ENCODE peak calls at places on chromosomes 3 and 15, in five cellular contexts. T is PC-3, U is sigmoid colon, G is cardiac fibroblast, B is mesothelial cell of epicardium. I is an unnamed sample.

GRCh38 chr3:1632128-1632527 is 466.5 kb upstream of the CNTN4 start:
- DNase-seq in T (no peak), U (no peak), G (no peak), B (no peak), I (no peak)

GRCh38 chr3:36792342-36792741 is 28.0 kb upstream of the DCLK3 start:
- DNase-seq in T (peak; percentile 67), U (no peak), G (peak; percentile 51), B (no peak), I (peak; percentile 14)

GRCh38 chr3:105166893-105167292 is 199.8 kb upstream of the ALCAM start:
- DNase-seq in T (no peak), U (no peak), G (peak; percentile 30), B (no peak), I (no peak)

GRCh38 chr3:66035763-66036477 is 2.8 kb downstream of the MAGI1 start:
- DNase-seq in T (no peak), U (no peak), G (no peak), B (no peak), I (no peak)

GRCh38 chr3:24201301-24201700 is 256.2 kb downstream of the NR1D2 start:
- DNase-seq in T (peak; percentile 33), U (no peak), G (peak; percentile 8), B (no peak), I (no peak)

GRCh38 chr3:187261541-187261969 is 30.0 kb downstream of the MASP1 start:
- DNase-seq in T (peak; percentile 74), U (no peak), G (peak; percentile 84), B (no peak), I (no peak)

GRCh38 chr15:31977812-31978662 is 52.3 kb upstream of the CHRNA7 start:
- DNase-seq in T (peak; percentile 52), U (no peak), G (peak; percentile 39), B (peak; percentile 66), I (peak; percentile 69)

GRCh38 chr3:111326144-111326995 is 215.6 kb upstream of the CD96 start:
- DNase-seq in T (peak; percentile 39), U (no peak), G (peak; percentile 53), B (no peak), I (no peak)

GRCh38 chr3:189361103-189361835 is 189.5 kb downstream of the TPRG1 start:
- DNase-seq in T (peak; percentile 39), U (no peak), G (no peak), B (no peak), I (no peak)

GRCh38 chr15:45174577-45174976 is 13.2 kb downstream of the SHF start:
- DNase-seq in T (no peak), U (no peak), G (no peak), B (no peak), I (no peak)

GRCh38 chr3:57026918-57027317 is 33.5 kb upstream of the SPATA12 start:
- DNase-seq in T (no peak), U (no peak), G (peak; percentile 29), B (no peak), I (no peak)

GRCh38 chr3:113279686-113280085 is 68.3 kb downstream of the BOC start:
- DNase-seq in T (no peak), U (no peak), G (no peak), B (no peak), I (no peak)
- TF ChIP-seq CTCF in T (no peak), U (no peak), G (no peak), B (no peak), I (no peak)

GRCh38 chr15:67083135-67083766 is 17.8 kb downstream of the SMAD3 start:
- DNase-seq in T (no peak), U (no peak), G (no peak), B (no peak), I (no peak)

GRCh38 chr15:67079361-67079760 is 14.0 kb downstream of the SMAD3 start:
- DNase-seq in T (no peak), U (no peak), G (no peak), B (no peak), I (no peak)

GRCh38 chr15:67082007-67082536 is 16.7 kb downstream of the SMAD3 start:
- DNase-seq in T (peak; percentile 48), U (no peak), G (no peak), B (no peak), I (no peak)

GRCh38 chr15:67080118-67080899 is 14.9 kb downstream of the SMAD3 start:
- DNase-seq in T (no peak), U (no peak), G (peak; percentile 79), B (no peak), I (no peak)

DNA sequence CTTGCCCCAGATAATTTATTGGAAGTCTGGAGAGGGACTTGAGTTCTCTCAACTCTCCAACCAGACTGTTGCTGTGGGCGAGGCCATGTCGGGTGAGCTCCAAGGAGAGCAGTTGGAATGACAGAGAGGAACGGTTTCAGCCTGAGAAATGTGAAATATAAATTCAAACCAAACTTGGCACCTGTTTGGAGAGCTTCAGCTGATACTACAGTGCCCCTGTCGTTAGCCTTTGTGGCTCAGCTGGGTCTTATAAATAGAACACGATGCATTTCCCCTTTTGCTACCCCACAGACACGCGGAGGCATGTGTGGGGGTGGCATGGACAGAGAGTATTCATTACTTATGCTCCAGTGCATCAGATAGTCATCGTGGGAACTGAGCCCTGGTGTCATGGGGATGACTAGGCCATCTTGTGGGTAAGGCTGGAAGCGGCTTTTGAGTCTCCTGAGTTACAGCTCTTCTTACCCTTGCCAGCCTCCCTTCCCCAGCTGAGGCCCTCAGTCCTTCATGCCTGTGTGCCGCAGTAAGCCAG is 15.6 kb downstream of the SMAD3 start:
- DNase-seq in T (peak; percentile 43), U (peak; percentile 77), G (peak; percentile 82), B (no peak), I (no peak)
- TF ChIP-seq CTCF in T (peak; percentile 42), U (no peak), G (peak; percentile 16), B (no peak), I (no peak)

GRCh38 chr15:91380114-91380513 is 280.1 kb downstream of the SV2B start:
- DNase-seq in T (no peak), U (no peak), G (no peak), B (no peak), I (no peak)
- TF ChIP-seq CTCF in T (no peak), U (no peak), G (no peak), B (no peak), I (no peak)

GRCh38 chr3:42714151-42714852 is 11.7 kb upstream of the HHATL start:
- DNase-seq in T (no peak), U (no peak), G (no peak), B (no peak), I (no peak)
- TF ChIP-seq CTCF in T (no peak), U (no peak), G (no peak), B (no peak), I (no peak)

GRCh38 chr3:153440311-153440710 is 278.3 kb downstream of the RAP2B start:
- DNase-seq in T (no peak), U (no peak), G (no peak), B (no peak), I (no peak)

GRCh38 chr3:153442799-153443487 is 280.9 kb downstream of the RAP2B start:
- DNase-seq in T (no peak), U (no peak), G (no peak), B (no peak), I (no peak)

GRCh38 chr3:153445817-153446216 is 283.8 kb downstream of the RAP2B start:
- DNase-seq in T (no peak), U (no peak), G (no peak), B (no peak), I (no peak)

GRCh38 chr3:153442386-153442785 is 280.4 kb downstream of the RAP2B start:
- DNase-seq in T (no peak), U (no peak), G (peak; percentile 15), B (no peak), I (no peak)

GRCh38 chr3:153443961-153444360 is 281.9 kb downstream of the RAP2B start:
- DNase-seq in T (peak; percentile 65), U (no peak), G (peak; percentile 31), B (no peak), I (no peak)
- TF ChIP-seq CTCF in T (peak; percentile 72), U (no peak), G (peak; percentile 16), B (no peak), I (no peak)

GRCh38 chr3:139552632-139553335 is 13.2 kb upstream of the RBP1 start:
- DNase-seq in T (no peak), U (no peak), G (no peak), B (no peak), I (no peak)
- TF ChIP-seq CTCF in T (no peak), U (no peak), G (no peak), B (no peak), I (no peak)

DNA sequence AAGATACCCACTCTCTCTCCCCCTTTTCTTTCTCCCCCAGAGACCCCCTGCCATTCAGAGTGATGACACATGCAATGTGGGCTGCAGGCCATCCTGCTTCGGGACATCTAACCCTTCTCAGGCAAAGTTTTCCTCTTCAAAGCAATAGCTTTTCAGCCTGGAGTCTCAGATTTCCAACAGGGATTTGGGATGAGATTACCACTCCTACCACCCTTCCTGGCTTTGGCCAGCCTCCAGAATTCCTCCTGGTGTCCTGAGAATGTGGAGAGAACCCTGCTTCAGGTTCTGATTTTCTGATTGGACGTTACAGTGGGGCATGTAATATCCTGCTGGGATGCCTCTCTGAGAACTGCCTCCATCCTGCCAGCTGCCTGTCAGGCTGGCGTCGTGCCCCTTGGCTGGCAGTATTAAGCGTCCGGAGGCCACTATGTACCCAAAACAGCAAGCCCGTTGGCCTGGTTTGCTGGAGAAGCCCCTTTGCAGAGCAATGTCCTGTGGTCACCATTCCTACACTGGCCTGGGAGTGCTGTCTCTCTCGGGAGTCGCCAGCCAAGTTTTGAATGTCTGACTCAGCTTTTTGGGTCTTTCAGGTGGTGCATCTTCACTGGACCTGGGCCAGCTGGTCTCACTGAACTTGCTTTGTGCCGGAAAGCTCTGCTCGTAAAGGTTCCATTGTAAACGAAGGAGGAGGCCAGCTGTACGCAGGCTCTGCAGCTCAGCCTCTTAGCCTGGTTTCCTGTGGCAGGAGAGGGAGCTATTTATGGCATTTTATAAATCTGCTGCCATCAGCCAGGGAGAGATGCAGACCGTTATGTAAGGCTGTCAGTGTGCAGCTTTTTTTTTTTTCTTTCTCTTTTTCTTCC is 19.2 kb upstream of the TRAK1 start:
- DNase-seq in T (peak; percentile 97), U (peak; percentile 96), G (peak; percentile 80), B (no peak), I (no peak)
- TF ChIP-seq CTCF in T (peak; percentile 16), U (no peak), G (no peak), B (no peak), I (no peak)

I was measured in progenitor cell of endocrine pancreas.